ENCODE peak calls at places on chromosomes 2 and 18, in four cellular contexts. R is IMR-90, Z is mesendoderm, L is neuronal stem cell. O is an unnamed sample.

GRCh38 chr2:6676776-6677175 is 188.9 kb downstream of the CMPK2 start:
- DNase-seq in R (no peak), Z (no peak), L (no peak), O (no peak)

GRCh38 chr2:162457021-162457420 is 113.1 kb downstream of the GCA start:
- DNase-seq in R (no peak), Z (no peak), L (no peak), O (no peak)

GRCh38 chr2:42464631-42465030 is 29.2 kb downstream of the KCNG3 start:
- DNase-seq in R (no peak), Z (peak; percentile 74), L (no peak), O (no peak)

GRCh38 chr2:24262571-24262970 is 87.7 kb downstream of the FAM228A start:
- DNase-seq in R (peak; percentile 18), Z (no peak), L (no peak), O (no peak)

GRCh38 chr2:147483911-147484310 is 360.9 kb upstream of the ACVR2A start:
- DNase-seq in R (no peak), Z (no peak), L (no peak), O (no peak)

GRCh38 chr18:63322246-63322645 is 2.7 kb upstream of the BCL2 start:
- DNase-seq in R (no peak), Z (no peak), L (no peak), O (no peak)

GRCh38 chr2:12321017-12321641 is 395.6 kb upstream of the TRIB2 start:
- DNase-seq in R (peak; percentile 98), Z (peak; percentile 30), L (no peak), O (peak; percentile 44)

GRCh38 chr2:166573393-166573792 is 79.3 kb upstream of the SCN7A start:
- DNase-seq in R (peak; percentile 77), Z (peak; percentile 91), L (peak; percentile 17), O (no peak)

GRCh38 chr2:29753676-29754444 is 167.5 kb downstream of the ALK start:
- DNase-seq in R (peak; percentile 63), Z (no peak), L (no peak), O (no peak)

GRCh38 chr18:39453356-39453755 is 1887.8 kb upstream of the CELF4 start:
- DNase-seq in R (no peak), Z (no peak), L (no peak), O (no peak)

GRCh38 chr18:53698907-53699306 is 525.6 kb downstream of the MBD2 start:
- DNase-seq in R (no peak), Z (peak; percentile 68), L (peak; percentile 21), O (peak; percentile 53)

GRCh38 chr2:11665510-11666362 is 4.3 kb downstream of the NTSR2 start:
- DNase-seq in R (no peak), Z (no peak), L (no peak), O (peak; percentile 5)

GRCh38 chr2:189188446-189188845 is 8.9 kb upstream of the COL5A2 start:
- DNase-seq in R (no peak), Z (no peak), L (no peak), O (no peak)

GRCh38 chr2:107091163-107091864 is 205.3 kb upstream of the ST6GAL2 start:
- DNase-seq in R (no peak), Z (peak; percentile 95), L (no peak), O (peak; percentile 86)

GRCh38 chr2:109604597-109604996 is 9.2 kb downstream of the SEPTIN10 start:
- DNase-seq in R (peak; percentile 92), Z (peak; percentile 49), L (no peak), O (peak; percentile 78)

GRCh38 chr2:10447300-10448207 is 573 bp downstream of the ODC1 start:
- DNase-seq in R (peak; percentile 47), Z (peak; percentile 50), L (no peak), O (no peak)

GRCh38 chr2:241495172-241496002 is 13.0 kb downstream of the STK25 start:
- DNase-seq in R (no peak), Z (no peak), L (no peak), O (no peak)

GRCh38 chr18:77207540-77207939 is 42.1 kb upstream of the GALR1 start:
- DNase-seq in R (peak; percentile 65), Z (peak; percentile 76), L (no peak), O (no peak)

GRCh38 chr2:16747257-16747656 is 81.6 kb upstream of the CYRIA start:
- DNase-seq in R (no peak), Z (no peak), L (no peak), O (no peak)

GRCh38 chr2:218019411-218020060 is 16.7 kb upstream of the TNS1 start:
- DNase-seq in R (no peak), Z (peak; percentile 63), L (no peak), O (no peak)

GRCh38 chr2:149800624-149801220 is 213.1 kb upstream of the MMADHC start:
- DNase-seq in R (peak; percentile 18), Z (peak; percentile 37), L (peak; percentile 30), O (no peak)

GRCh38 chr2:85199692-85200091 is 66.5 kb downstream of the TCF7L1 start:
- DNase-seq in R (peak; percentile 29), Z (no peak), L (no peak), O (no peak)

GRCh38 chr2:190804182-190804795 is 76.3 kb upstream of the GLS start:
- DNase-seq in R (peak; percentile 49), Z (no peak), L (peak; percentile 8), O (no peak)

GRCh38 chr2:95121495-95122196 is at the start of gene MRPS5:
- DNase-seq in R (peak; percentile 50), Z (peak; percentile 76), L (peak; percentile 75), O (peak; percentile 76)

GRCh38 chr2:238866656-238867277 is 18.9 kb downstream of the TWIST2 start:
- DNase-seq in R (no peak), Z (no peak), L (no peak), O (no peak)

GRCh38 chr2:127170452-127171197 is 49.5 kb downstream of the CYP27C1 start:
- DNase-seq in R (no peak), Z (peak; percentile 53), L (no peak), O (peak; percentile 95)

GRCh38 chr2:96687711-96688640 is 45.4 kb downstream of the FER1L5 start:
- DNase-seq in R (no peak), Z (no peak), L (no peak), O (no peak)

GRCh38 chr2:46876741-46877384 is 38.7 kb downstream of the MCFD2 start:
- DNase-seq in R (peak; percentile 88), Z (peak; percentile 72), L (no peak), O (peak; percentile 54)

GRCh38 chr2:27606611-27607010 is 22.2 kb downstream of the CCDC121 start:
- DNase-seq in R (peak; percentile 83), Z (no peak), L (no peak), O (peak; percentile 62)

GRCh38 chr2:234955971-234956509 is 4.2 kb downstream of the SH3BP4 start:
- DNase-seq in R (no peak), Z (peak; percentile 72), L (no peak), O (peak; percentile 49)

GRCh38 chr2:237141556-237141955 is 55.9 kb downstream of the COPS8 start:
- DNase-seq in R (peak; percentile 92), Z (no peak), L (no peak), O (no peak)

GRCh38 chr2:39128919-39129391 is 8.1 kb upstream of the SOS1 start:
- DNase-seq in R (no peak), Z (no peak), L (no peak), O (peak; percentile 22)

GRCh38 chr2:127106457-127106997 is 427 bp downstream of the BIN1 start:
- DNase-seq in R (peak; percentile 10), Z (peak; percentile 69), L (no peak), O (no peak)

GRCh38 chr2:74011246-74011645 is 26.5 kb downstream of the TET3 start:
- DNase-seq in R (no peak), Z (no peak), L (no peak), O (peak; percentile 94)

GRCh38 chr2:20015482-20016083 is 3.1 kb upstream of the MATN3 start:
- DNase-seq in R (peak; percentile 65), Z (peak; percentile 61), L (peak; percentile 30), O (peak; percentile 14)

GRCh38 chr2:20013061-20013721 is 723 bp upstream of the MATN3 start:
- DNase-seq in R (no peak), Z (peak; percentile 88), L (no peak), O (no peak)

GRCh38 chr2:20018576-20019152 is 6.2 kb upstream of the MATN3 start:
- DNase-seq in R (no peak), Z (no peak), L (no peak), O (no peak)

GRCh38 chr2:20019747-20020146 is 7.3 kb upstream of the MATN3 start:
- DNase-seq in R (no peak), Z (no peak), L (no peak), O (no peak)

DNA sequence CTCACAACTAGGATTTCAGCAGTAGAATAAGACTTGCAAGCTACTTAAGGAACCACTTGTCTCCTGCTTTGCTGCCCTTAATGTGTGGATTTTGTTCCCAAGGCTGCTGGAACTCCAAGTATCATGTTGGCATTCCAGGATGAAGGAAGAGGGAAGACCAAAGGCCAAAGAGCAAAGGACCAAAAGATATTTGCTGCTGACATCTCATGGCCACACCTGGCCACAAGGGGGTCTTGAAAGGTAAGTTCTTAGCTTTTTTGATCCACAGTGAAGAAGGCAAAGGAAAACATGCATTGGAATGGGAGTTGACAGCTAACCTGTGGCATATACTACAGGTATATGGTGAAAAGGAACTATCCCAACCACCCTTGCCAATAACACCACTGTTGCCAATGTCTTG is 3.9 kb upstream of the MATN3 start:
- DNase-seq in R (no peak), Z (peak; percentile 59), L (no peak), O (no peak)
- H3K4me2 ChIP-seq in R (no peak overlapping the region), Z (no peak overlapping the region), L (no peak overlapping the region), O (no peak overlapping the region)

DNA sequence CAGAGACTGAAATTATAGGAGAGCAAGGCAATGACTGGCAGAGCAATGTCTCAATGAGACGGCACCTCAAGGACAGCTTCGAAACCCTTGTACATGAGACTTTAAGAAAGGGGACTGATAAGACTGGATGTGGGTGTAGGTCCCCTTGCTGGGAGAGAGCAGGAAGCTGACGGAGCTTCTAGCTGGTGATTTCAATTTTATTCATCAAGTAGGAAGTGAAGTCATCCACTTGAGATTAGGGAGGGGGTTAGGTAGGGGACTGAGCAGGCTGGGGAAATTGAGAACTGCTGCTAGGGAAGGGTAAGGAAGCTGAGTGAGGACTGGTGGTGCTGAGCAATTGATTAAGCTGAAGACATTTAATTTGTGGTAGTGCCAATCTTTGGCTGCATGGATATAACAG is 99.5 kb upstream of the ITGB6 start:
- DNase-seq in R (peak; percentile 73), Z (peak; percentile 66), L (no peak), O (no peak)
- H3K23ac ChIP-seq in R (peak overlapping the region; percentile 18), Z (no peak overlapping the region), L (no peak overlapping the region), O (no peak overlapping the region)

GRCh38 chr18:74733592-74733991 is 135.9 kb downstream of the ZNF407 start:
- DNase-seq in R (no peak), Z (no peak), L (no peak), O (no peak)

GRCh38 chr18:74734013-74734444 is 136.4 kb downstream of the ZNF407 start:
- DNase-seq in R (no peak), Z (no peak), L (no peak), O (no peak)

GRCh38 chr18:74728586-74728985 is 130.9 kb downstream of the ZNF407 start:
- DNase-seq in R (no peak), Z (no peak), L (no peak), O (no peak)

GRCh38 chr18:74732380-74732779 is 134.7 kb downstream of the ZNF407 start:
- DNase-seq in R (no peak), Z (no peak), L (no peak), O (no peak)

GRCh38 chr18:74731097-74731496 is 133.4 kb downstream of the ZNF407 start:
- DNase-seq in R (peak; percentile 86), Z (no peak), L (no peak), O (peak; percentile 80)
- H3K18ac ChIP-seq in R (no peak overlapping the region), Z (no peak overlapping the region), L (no peak overlapping the region), O (no peak overlapping the region)

DNA sequence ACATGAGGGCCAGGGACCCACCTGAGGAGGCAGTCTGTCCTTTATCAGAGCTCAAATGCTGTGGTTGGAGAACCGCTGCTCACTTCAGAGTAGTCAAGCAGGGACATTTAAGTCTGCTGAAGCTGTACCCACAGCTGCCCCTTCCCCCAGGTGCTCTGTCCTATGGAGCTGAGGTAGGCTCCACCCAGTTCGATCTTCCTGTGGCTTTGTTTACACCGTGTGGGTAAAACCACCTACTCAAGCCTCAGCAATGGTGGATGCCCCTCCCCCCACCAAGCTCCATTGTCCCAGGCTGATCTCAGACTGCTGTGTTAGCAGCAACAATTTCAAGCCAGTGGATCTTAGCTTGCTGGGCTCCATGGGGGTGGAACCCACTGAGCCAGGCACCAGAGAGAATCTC is 731.4 kb upstream of the HS6ST1 start:
- DNase-seq in R (no peak), Z (peak; percentile 23), L (no peak), O (no peak)
- H3K4me2 ChIP-seq in R (no peak overlapping the region), Z (no peak overlapping the region), L (no peak overlapping the region), O (no peak overlapping the region)